ENCODE peak calls at places on chromosome 9, in eight cellular contexts. T is Caco-2, P is stomach, F is neuronal stem cell, Y is prostate gland, X is Peyer's patch, A is body of pancreas, Z is MM.1S. O is an unnamed sample. For H3K9me3 and H3K4me1, the result is how much of the 10 kb centered on the place peaks cover.

GRCh38 chr9:6973762-6974161 is 216.0 kb downstream of the KDM4C start:
- DNase-seq in F (no peak), X (no peak), Y (no peak), T (no peak), P (no peak), A (no peak), Z (no peak), O (no peak)

GRCh38 chr9:762217-762616 is 79.3 kb upstream of the DMRT1 start:
- DNase-seq in F (no peak), Z (no peak), X (no peak), Y (no peak), P (no peak), T (no peak), A (no peak), O (no peak)

GRCh38 chr9:130451509-130452388 is 7.0 kb downstream of the ASS1 start:
- DNase-seq in P (peak), X (peak), Y (peak), T (peak), F (no peak), A (peak), Z (no peak), O (peak)

GRCh38 chr9:33107762-33108161 is 31.3 kb upstream of the SMU1 start:
- DNase-seq in X (no peak), Y (no peak), A (no peak), Z (no peak), T (no peak), F (no peak), P (no peak), O (no peak)

GRCh38 chr9:89999534-90000370 is 394.9 kb downstream of the GADD45G start:
- DNase-seq in P (peak), T (peak), Y (peak), X (peak), A (peak), Z (peak), F (no peak), O (peak)

GRCh38 chr9:92463989-92464388 is 18.3 kb downstream of the ASPN start:
- DNase-seq in Y (no peak), A (no peak), F (no peak), P (no peak), Z (no peak), T (no peak), X (no peak), O (no peak)

GRCh38 chr9:107425110-107426025 is 64.2 kb downstream of the KLF4 start:
- DNase-seq in T (no peak), Y (peak), P (peak), A (peak), F (peak), Z (peak), X (peak), O (peak)

GRCh38 chr9:132247942-132248341 is 86.1 kb downstream of the NTNG2 start:
- DNase-seq in A (no peak), T (no peak), P (no peak), F (no peak), Y (no peak), X (no peak), Z (no peak), O (no peak)

GRCh38 chr9:91295357-91295756 is 66.4 kb downstream of the AUH start:
- DNase-seq in P (no peak), Y (no peak), A (no peak), T (no peak), Z (no peak), X (no peak), F (no peak), O (no peak)

GRCh38 chr9:78707481-78707977 is 410.6 kb downstream of the PSAT1 start:
- DNase-seq in T (no peak), P (no peak), Y (no peak), Z (peak), F (no peak), A (no peak), X (no peak), O (no peak)

GRCh38 chr9:100652850-100653249 is 75.0 kb downstream of the CAVIN4 start:
- DNase-seq in P (no peak), Z (no peak), Y (no peak), F (no peak), X (no peak), T (no peak), A (no peak), O (no peak)

GRCh38 chr9:113755433-113755832 is 120.7 kb upstream of the ZNF618 start:
- DNase-seq in A (peak), F (no peak), Z (no peak), T (no peak), P (no peak), X (no peak), Y (no peak), O (no peak)

GRCh38 chr9:92774274-92774673 is 9.6 kb upstream of the BICD2 start:
- DNase-seq in P (no peak), F (no peak), Y (no peak), Z (no peak), X (no peak), A (no peak), T (no peak), O (no peak)

GRCh38 chr9:81893929-81894328 is 34.3 kb upstream of the SPATA31D4 start:
- DNase-seq in T (no peak), A (no peak), Z (no peak), Y (no peak), X (no peak), F (no peak), P (no peak), O (no peak)

GRCh38 chr9:114339130-114339908 is 9.7 kb downstream of the ORM2 start:
- DNase-seq in X (peak), A (peak), Y (no peak), P (peak), Z (peak), T (peak), F (peak), O (no peak)

GRCh38 chr9:76989501-76989900 is 30.0 kb upstream of the FOXB2 start:
- DNase-seq in Z (no peak), X (no peak), P (no peak), F (no peak), Y (no peak), T (no peak), A (no peak), O (no peak)

GRCh38 chr9:123369296-123369695 is 13.3 kb downstream of the CRB2 start:
- DNase-seq in T (no peak), P (no peak), A (no peak), F (no peak), X (no peak), Y (no peak), Z (no peak), O (no peak)

GRCh38 chr9:120436937-120437592 is 142.9 kb downstream of the CDK5RAP2 start:
- DNase-seq in T (no peak), F (no peak), X (no peak), A (peak), Y (no peak), P (peak), Z (no peak), O (peak)

GRCh38 chr9:83130541-83130940 is 67.6 kb upstream of the RASEF start:
- DNase-seq in Z (no peak), F (no peak), T (no peak), Y (peak), A (peak), P (no peak), X (no peak), O (no peak)

GRCh38 chr9:32526042-32526706 is at the start of gene RIGI:
- DNase-seq in P (peak), F (peak), Y (peak), T (peak), A (peak), X (peak), Z (peak), O (peak)

GRCh38 chr9:136328011-136328621 is 777 bp downstream of the GPSM1 start:
- DNase-seq in Y (no peak), T (no peak), A (peak), X (no peak), P (peak), Z (no peak), F (no peak), O (no peak)

GRCh38 chr9:114413909-114414308 is 26.1 kb upstream of the AKNA start:
- DNase-seq in T (no peak), Y (no peak), P (no peak), A (no peak), Z (no peak), F (no peak), X (no peak), O (no peak)

GRCh38 chr9:93671030-93671358 is 94.6 kb downstream of the PHF2 start:
- DNase-seq in Y (no peak), A (peak), X (peak), P (no peak), Z (no peak), T (no peak), F (no peak), O (peak)

GRCh38 chr9:99173570-99174504 is 47.9 kb downstream of the ALG2 start:
- DNase-seq in F (no peak), Z (no peak), Y (no peak), T (no peak), X (no peak), P (no peak), A (no peak), O (no peak)

GRCh38 chr9:107239474-107239873 is 43.6 kb upstream of the RAD23B start:
- DNase-seq in Z (no peak), P (no peak), Y (no peak), T (no peak), X (no peak), A (no peak), F (no peak), O (no peak)

GRCh38 chr9:129898205-129898604 is 62.9 kb downstream of the USP20 start:
- DNase-seq in A (no peak), Z (no peak), F (no peak), T (no peak), P (no peak), Y (no peak), X (no peak), O (no peak)

GRCh38 chr9:74570879-74571512 is 73.9 kb downstream of the RORB start:
- DNase-seq in T (no peak), Z (peak), F (peak), A (peak), Y (no peak), X (no peak), P (no peak), O (no peak)

GRCh38 chr9:137878957-137879555 is 1.5 kb downstream of the CACNA1B start:
- DNase-seq in A (no peak), P (no peak), F (no peak), Z (no peak), T (no peak), Y (no peak), X (no peak), O (no peak)

GRCh38 chr9:102911185-102911584 is 83.9 kb upstream of the CYLC2 start:
- DNase-seq in P (no peak), A (no peak), F (no peak), Y (no peak), T (no peak), X (no peak), Z (peak), O (no peak)
- H3K9me3 ChIP-seq in P (under half), A (under half), F (under half), Y (under half), T (under half), X (under half), Z (under half), O (under half)

GRCh38 chr9:109588415-109588814 is 90.3 kb upstream of the PTPN3 start:
- DNase-seq in F (no peak), X (no peak), T (no peak), Z (no peak), Y (no peak), A (no peak), P (no peak), O (no peak)

GRCh38 chr9:109582386-109582785 is 84.3 kb upstream of the PTPN3 start:
- DNase-seq in Z (no peak), P (no peak), F (no peak), T (no peak), Y (no peak), A (no peak), X (no peak), O (no peak)

GRCh38 chr9:109585841-109586240 is 87.7 kb upstream of the PTPN3 start:
- DNase-seq in T (no peak), F (no peak), A (no peak), Z (no peak), X (no peak), P (no peak), Y (no peak), O (no peak)

GRCh38 chr9:109586993-109587392 is 88.9 kb upstream of the PTPN3 start:
- DNase-seq in Y (no peak), Z (no peak), T (no peak), P (no peak), A (no peak), F (no peak), X (no peak), O (no peak)

GRCh38 chr9:109584205-109584604 is 86.1 kb upstream of the PTPN3 start:
- DNase-seq in Y (no peak), Z (no peak), A (no peak), F (no peak), X (no peak), P (no peak), T (no peak), O (no peak)
- H3K4me1 ChIP-seq in Y (under half), Z (under half), A (under half), F (under half), X (under half), P (under half), T (under half), O (under half)

GRCh38 chr9:102728946-102729345 is 266.2 kb upstream of the CYLC2 start:
- DNase-seq in Z (no peak), X (no peak), T (no peak), P (no peak), F (no peak), A (no peak), Y (no peak), O (no peak)
- H3K9me3 ChIP-seq in Z (under half), X (under half), T (under half), P (under half), F (under half), A (under half), Y (under half), O (under half)

GRCh38 chr9:117249799-117250198 is 165.1 kb downstream of the ASTN2 start:
- DNase-seq in Y (no peak), Z (no peak), A (no peak), X (no peak), T (no peak), F (no peak), P (no peak), O (no peak)

GRCh38 chr9:117245225-117245624 is 169.6 kb downstream of the ASTN2 start:
- DNase-seq in Y (no peak), A (no peak), T (no peak), F (no peak), Z (no peak), P (no peak), X (no peak), O (no peak)

GRCh38 chr9:117253256-117253655 is 161.6 kb downstream of the ASTN2 start:
- DNase-seq in P (no peak), X (no peak), T (no peak), F (no peak), A (no peak), Z (no peak), Y (no peak), O (no peak)

GRCh38 chr9:117250610-117251215 is 164.1 kb downstream of the ASTN2 start:
- DNase-seq in F (no peak), Z (no peak), X (no peak), T (no peak), A (no peak), Y (no peak), P (no peak), O (no peak)

DNA sequence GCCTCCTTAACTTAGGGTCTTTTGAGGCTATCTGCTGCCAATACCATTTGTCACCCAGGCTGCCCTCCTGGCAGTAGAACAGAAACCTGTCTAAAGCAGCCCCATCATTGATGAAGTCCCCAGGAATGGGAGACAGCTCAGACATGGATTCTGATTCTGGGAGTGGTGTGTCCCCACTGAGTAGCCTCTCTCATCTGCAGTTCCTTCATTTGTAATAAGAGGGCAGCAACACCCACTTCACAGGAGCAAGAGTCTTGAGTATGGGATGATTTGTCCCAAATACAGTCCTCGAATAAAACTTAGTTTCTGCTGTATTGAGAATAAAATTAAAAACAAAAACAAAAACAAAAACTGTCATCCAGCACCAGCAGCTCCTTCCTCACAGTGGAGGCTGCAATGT is 167.6 kb downstream of the ASTN2 start:
- DNase-seq in P (no peak), Z (no peak), X (no peak), Y (peak), T (no peak), A (peak), F (no peak), O (no peak)
- H3K4me1 ChIP-seq in P (under half), Z (under half), X (under half), Y (under half), T (under half), A (under half), F (under half), O (under half)